ENCODE peak calls at places on chromosomes 12 and 14, in six cellular contexts. X, M, B, Y, I and G are unnamed samples. For H3K4me1, the result is how much of the 10 kb centered on the place peaks cover.

GRCh38 chr14:100486025-100486828 is 101.0 kb downstream of the BEGAIN start:
- DNase-seq in X (no peak), M (peak), B (peak), Y (peak), I (peak), G (peak)

GRCh38 chr12:119949145-119949544 is 39.9 kb upstream of the BICDL1 start:
- DNase-seq in X (no peak), M (no peak), B (no peak), Y (peak), I (peak), G (no peak)

GRCh38 chr14:60331201-60332045 is 82.4 kb downstream of the PPM1A start:
- DNase-seq in X (no peak), M (peak), B (peak), Y (peak), I (peak), G (peak)

GRCh38 chr12:71938728-71939385 is at the start of gene TPH2:
- DNase-seq in X (no peak), M (peak), B (peak), Y (peak), I (peak), G (no peak)

GRCh38 chr14:79057333-79057732 is 887.2 kb downstream of the NRXN3 start:
- DNase-seq in X (no peak), M (peak), B (no peak), Y (no peak), I (no peak), G (no peak)

GRCh38 chr12:71768900-71769299 is 14.2 kb downstream of the RAB21 start:
- DNase-seq in X (no peak), M (no peak), B (no peak), Y (no peak), I (no peak), G (no peak)

GRCh38 chr12:91155990-91156389 is 26.6 kb downstream of the DCN start:
- DNase-seq in X (no peak), M (no peak), B (no peak), Y (no peak), I (no peak), G (no peak)

GRCh38 chr12:132664206-132665148 is 22.7 kb downstream of the POLE start:
- DNase-seq in X (no peak), M (no peak), B (no peak), Y (no peak), I (no peak), G (no peak)

GRCh38 chr12:57213763-57214397 is 2.7 kb upstream of the NXPH4 start:
- DNase-seq in X (no peak), M (no peak), B (no peak), Y (no peak), I (no peak), G (no peak)

GRCh38 chr12:93191956-93192355 is 185.8 kb upstream of the NUDT4 start:
- DNase-seq in X (no peak), M (no peak), B (no peak), Y (no peak), I (no peak), G (no peak)

GRCh38 chr14:73125746-73126145 is 10.6 kb upstream of the PSEN1 start:
- DNase-seq in X (no peak), M (no peak), B (no peak), Y (no peak), I (no peak), G (no peak)

GRCh38 chr14:28671425-28671824 is 95.2 kb upstream of the FOXG1 start:
- DNase-seq in X (no peak), M (peak), B (no peak), Y (no peak), I (no peak), G (no peak)

GRCh38 chr12:47995976-47996375 is 8.3 kb downstream of the COL2A1 start:
- DNase-seq in X (peak), M (peak), B (no peak), Y (no peak), I (peak), G (no peak)

GRCh38 chr12:103468837-103469236 is 26.9 kb downstream of the C12orf42 start:
- DNase-seq in X (no peak), M (no peak), B (no peak), Y (no peak), I (no peak), G (no peak)

GRCh38 chr12:68089101-68089500 is 70.4 kb downstream of the IFNG start:
- DNase-seq in X (no peak), M (no peak), B (no peak), Y (no peak), I (no peak), G (no peak)

GRCh38 chr12:20128926-20129325 is 239.4 kb upstream of the PDE3A start:
- DNase-seq in X (no peak), M (peak), B (no peak), Y (no peak), I (no peak), G (no peak)

GRCh38 chr14:63759454-63759853 is 31.6 kb upstream of the SGPP1 start:
- DNase-seq in X (no peak), M (peak), B (no peak), Y (no peak), I (no peak), G (no peak)

GRCh38 chr14:42554091-42554490 is 947.4 kb downstream of the LRFN5 start:
- DNase-seq in X (no peak), M (no peak), B (no peak), Y (no peak), I (no peak), G (no peak)

GRCh38 chr12:123034022-123034541 is 53.6 kb downstream of the ARL6IP4 start:
- DNase-seq in X (no peak), M (no peak), B (no peak), Y (no peak), I (no peak), G (no peak)

GRCh38 chr12:64469455-64470142 is 17.7 kb downstream of the TBK1 start:
- DNase-seq in X (no peak), M (no peak), B (no peak), Y (no peak), I (no peak), G (no peak)

DNA sequence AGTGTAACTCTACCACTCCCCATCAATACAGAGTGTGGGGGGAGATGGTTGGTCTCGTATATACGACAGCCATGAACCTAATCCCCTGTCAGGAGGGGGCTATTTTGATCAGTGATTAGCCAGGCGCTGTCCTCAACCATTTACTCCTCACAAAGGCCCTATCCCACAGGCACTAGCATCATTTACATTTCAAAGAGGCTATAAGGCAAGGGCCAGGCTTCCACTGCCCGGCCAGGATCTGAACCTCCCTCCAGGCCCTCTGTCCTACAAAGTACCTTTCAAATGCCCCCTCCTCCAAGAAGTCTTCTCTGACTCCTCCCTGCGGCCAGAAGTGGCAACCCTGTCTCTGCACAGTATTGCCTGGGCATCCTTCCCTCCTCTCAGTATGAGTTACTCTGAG is 74.7 kb downstream of the ITPK1 start:
- DNase-seq in X (no peak), M (no peak), B (no peak), Y (no peak), I (no peak), G (no peak)
- TF ChIP-seq POLR2A in X (no peak), M (no peak), B (no peak), Y (no peak), I (no peak), G (no peak)

GRCh38 chr12:5433840-5434646 is 2.1 kb downstream of the NTF3 start:
- DNase-seq in X (no peak), M (no peak), B (no peak), Y (no peak), I (no peak), G (no peak)
- H3K4me3 ChIP-seq in X (peak), M (peak), B (peak), Y (no peak), I (peak), G (peak)

DNA sequence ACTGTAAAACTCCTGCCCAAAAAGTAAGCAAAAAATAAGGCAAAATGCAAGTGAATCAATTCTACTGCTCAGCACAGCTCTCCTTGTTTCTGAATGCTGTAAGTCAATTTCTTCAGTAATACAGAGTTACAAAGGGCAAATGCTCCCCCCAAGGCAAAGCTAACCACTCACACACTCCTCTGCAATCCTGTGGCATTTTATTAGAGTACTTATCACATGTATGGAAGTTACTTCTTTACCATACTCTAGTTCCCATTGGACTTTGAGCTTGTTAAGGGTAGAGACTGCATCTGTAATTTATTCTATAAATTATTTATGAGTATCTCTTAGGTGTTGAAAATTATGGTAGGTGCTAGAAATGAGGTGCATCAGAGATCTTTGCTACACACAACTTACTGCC is 27.1 kb downstream of the SEL1L start:
- DNase-seq in X (no peak), M (no peak), B (no peak), Y (no peak), I (no peak), G (no peak)
- H3K4me1 ChIP-seq in X (under half), M (under half), B (under half), Y (half or more), I (under half), G (under half)

DNA sequence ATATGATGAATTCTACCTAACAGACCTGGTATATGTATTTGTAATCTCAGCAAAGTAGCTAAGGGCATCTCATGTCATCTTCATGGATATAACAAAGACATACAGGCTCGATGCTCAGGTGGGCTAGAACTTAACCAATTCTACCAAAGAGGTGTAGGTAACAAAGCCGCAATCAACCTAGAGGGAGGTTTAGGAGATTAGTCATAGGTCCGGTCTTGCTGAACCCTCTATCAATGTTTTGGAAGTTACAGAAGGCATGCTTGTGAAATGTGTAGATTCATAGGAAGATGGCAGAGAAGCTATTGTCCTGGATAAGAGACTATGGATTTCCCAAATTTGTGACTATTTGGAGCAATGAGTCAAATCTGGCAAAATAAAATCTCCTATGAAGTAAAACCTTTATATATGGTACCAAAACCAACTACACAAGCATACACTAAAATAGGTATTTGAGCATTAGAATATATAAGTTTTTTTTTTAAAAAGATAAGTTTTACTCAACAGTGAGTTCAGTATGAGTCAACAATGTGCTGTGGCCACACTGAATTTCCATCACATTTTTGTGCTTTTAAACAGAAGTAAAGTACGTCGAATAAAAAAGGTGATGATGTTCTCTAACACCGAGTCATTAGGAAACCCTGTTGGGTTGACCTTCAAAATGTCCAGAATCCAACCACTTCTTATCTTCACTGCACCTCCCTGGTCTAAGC is 42.7 kb upstream of the SYCP3 start:
- DNase-seq in X (no peak), M (peak), B (no peak), Y (no peak), I (no peak), G (no peak)
- TF ChIP-seq POLR2A in X (no peak), M (no peak), B (no peak), Y (no peak), I (no peak), G (no peak)

GRCh38 chr12:9793774-9794395 is 33.2 kb upstream of the CD69 start:
- DNase-seq in X (no peak), M (no peak), B (no peak), Y (no peak), I (no peak), G (no peak)
- H3K4me3 ChIP-seq in X (no peak), M (no peak), B (no peak), Y (no peak), I (no peak), G (no peak)

DNA sequence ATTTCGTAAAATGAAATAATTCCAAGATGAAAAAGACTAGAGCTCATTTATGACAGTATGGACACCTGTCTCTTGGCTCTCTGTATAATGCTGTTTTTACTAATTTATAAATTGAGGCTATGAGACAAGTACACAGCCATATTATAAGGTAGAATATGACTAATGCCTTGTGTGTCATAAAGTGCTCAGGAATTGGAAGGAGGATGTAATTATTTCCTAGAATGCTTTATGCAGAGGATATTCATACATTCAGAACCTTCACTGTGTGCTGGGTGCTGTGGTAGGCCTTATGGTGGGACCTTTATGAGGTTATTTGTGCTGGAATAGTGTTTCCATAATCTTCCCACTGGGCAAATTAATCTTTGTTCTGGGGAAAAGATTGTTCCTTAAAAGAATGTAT is 13.3 kb downstream of the PCNX1 start:
- DNase-seq in X (no peak), M (no peak), B (no peak), Y (no peak), I (no peak), G (no peak)
- H3K4me1 ChIP-seq in X (under half), M (under half), B (under half), Y (under half), I (under half), G (under half)

DNA sequence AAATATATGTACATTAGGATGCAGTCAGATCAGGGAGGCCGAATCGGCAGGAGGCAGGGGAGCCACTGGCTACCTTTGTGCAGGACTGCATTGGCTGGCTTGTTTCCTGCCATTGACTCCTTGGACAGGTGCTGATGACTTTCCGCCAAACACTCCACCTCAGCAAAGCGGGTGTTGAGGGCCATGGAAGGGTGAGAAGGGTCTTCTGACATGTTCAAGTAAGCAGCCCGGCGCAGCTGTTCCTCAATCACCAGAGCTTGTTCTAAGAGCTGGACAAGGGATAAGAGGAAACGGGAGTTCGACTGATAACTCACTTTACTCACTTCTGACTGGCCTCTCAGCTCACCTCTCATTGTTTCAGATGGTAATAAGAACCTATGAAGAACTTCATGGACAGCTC is 4.9 kb upstream of the NOP2 start:
- DNase-seq in X (no peak), M (no peak), B (no peak), Y (no peak), I (no peak), G (no peak)
- TF ChIP-seq POLR2A in X (no peak), M (no peak), B (no peak), Y (no peak), I (no peak), G (no peak)

GRCh38 chr12:110547090-110547489 is 36.0 kb downstream of the PPTC7 start:
- DNase-seq in X (no peak), M (no peak), B (no peak), Y (no peak), I (no peak), G (no peak)

GRCh38 chr12:110543252-110543959 is 39.7 kb downstream of the PPTC7 start:
- DNase-seq in X (peak), M (peak), B (peak), Y (peak), I (peak), G (peak)

GRCh38 chr12:110545812-110546211 is 37.3 kb downstream of the PPTC7 start:
- DNase-seq in X (no peak), M (peak), B (no peak), Y (no peak), I (no peak), G (no peak)

GRCh38 chr12:110546339-110546738 is 36.8 kb downstream of the PPTC7 start:
- DNase-seq in X (no peak), M (peak), B (no peak), Y (no peak), I (no peak), G (no peak)

GRCh38 chr12:110543965-110544364 is 39.2 kb downstream of the PPTC7 start:
- DNase-seq in X (no peak), M (no peak), B (no peak), Y (no peak), I (no peak), G (no peak)
- H3K4me3 ChIP-seq in X (no peak), M (no peak), B (no peak), Y (no peak), I (no peak), G (no peak)

GRCh38 chr14:97413991-97414717 is 617.0 kb downstream of the VRK1 start:
- DNase-seq in X (no peak), M (no peak), B (no peak), Y (no peak), I (no peak), G (no peak)
- H3K4me1 ChIP-seq in X (under half), M (under half), B (under half), Y (under half), I (under half), G (under half)

GRCh38 chr12:108565976-108566375 is 3.6 kb downstream of the ISCU start:
- DNase-seq in X (peak), M (peak), B (peak), Y (peak), I (peak), G (peak)
- TF ChIP-seq POLR2A in X (no peak), M (no peak), B (no peak), Y (no peak), I (no peak), G (no peak)